ENCODE peak calls at places on chromosomes 5 and 9, in six cellular contexts. P is AG04450, O is stomach, H is right atrium auricular region, B is GM23248, Q is brain microvascular endothelial cell. Z is an unnamed sample.

GRCh38 chr5:9230355-9230754 is 315.5 kb downstream of the SEMA5A start:
- DNase-seq in P (no peak), O (no peak), H (no peak), B (no peak), Q (no peak), Z (no peak)

GRCh38 chr9:70451765-70452164 is 37.3 kb upstream of the KLF9 start:
- DNase-seq in P (no peak), O (no peak), H (no peak), B (no peak), Q (no peak), Z (no peak)

GRCh38 chr5:78757269-78758053 is 108.9 kb upstream of the LHFPL2 start:
- DNase-seq in P (peak; percentile 61), O (no peak), H (no peak), B (peak; percentile 85), Q (peak; percentile 51), Z (no peak)

GRCh38 chr9:127825319-127826051 is 22.8 kb downstream of the FPGS start:
- DNase-seq in P (no peak), O (peak; percentile 64), H (no peak), B (no peak), Q (no peak), Z (peak; percentile 83)

GRCh38 chr9:71685394-71685793 is 82.9 kb downstream of the CEMIP2 start:
- DNase-seq in P (no peak), O (no peak), H (no peak), B (no peak), Q (no peak), Z (no peak)

GRCh38 chr9:75812139-75812538 is 78.3 kb upstream of the PCSK5 start:
- DNase-seq in P (no peak), O (no peak), H (no peak), B (no peak), Q (no peak), Z (no peak)

GRCh38 chr9:88991066-88992030 is at the start of gene S1PR3:
- DNase-seq in P (no peak), O (peak; percentile 64), H (peak; percentile 71), B (peak; percentile 71), Q (no peak), Z (peak; percentile 58)

GRCh38 chr5:62708481-62709325 is 130.1 kb downstream of the LRRC70 start:
- DNase-seq in P (no peak), O (no peak), H (no peak), B (no peak), Q (no peak), Z (no peak)

GRCh38 chr5:14008819-14009311 is 64.4 kb upstream of the DNAH5 start:
- DNase-seq in P (peak; percentile 62), O (peak; percentile 60), H (no peak), B (no peak), Q (no peak), Z (peak; percentile 57)

GRCh38 chr9:111298831-111299603 is 31.0 kb downstream of the OR2K2 start:
- DNase-seq in P (peak; percentile 54), O (no peak), H (peak; percentile 70), B (peak; percentile 76), Q (peak; percentile 56), Z (peak; percentile 20)

GRCh38 chr5:173271371-173271770 is 36.4 kb upstream of the NKX2-5 start:
- DNase-seq in P (no peak), O (no peak), H (no peak), B (no peak), Q (no peak), Z (no peak)

GRCh38 chr9:135184158-135184557 is 96.7 kb downstream of the OLFM1 start:
- DNase-seq in P (no peak), O (no peak), H (no peak), B (no peak), Q (no peak), Z (no peak)

GRCh38 chr5:65981548-65981947 is 55.2 kb downstream of the ERBIN start:
- DNase-seq in P (no peak), O (no peak), H (no peak), B (no peak), Q (no peak), Z (no peak)

GRCh38 chr5:141809697-141810096 is 68.5 kb downstream of the PCDH1 start:
- DNase-seq in P (no peak), O (no peak), H (no peak), B (no peak), Q (no peak), Z (no peak)

GRCh38 chr9:89154651-89155336 is 23.8 kb downstream of the SHC3 start:
- DNase-seq in P (peak; percentile 71), O (no peak), H (no peak), B (peak; percentile 91), Q (peak; percentile 90), Z (no peak)

GRCh38 chr5:163447875-163448274 is 10.5 kb downstream of the CCNG1 start:
- DNase-seq in P (no peak), O (no peak), H (no peak), B (no peak), Q (no peak), Z (no peak)

GRCh38 chr5:176750144-176750543 is 60.2 kb upstream of the UNC5A start:
- DNase-seq in P (no peak), O (no peak), H (peak; percentile 36), B (no peak), Q (no peak), Z (no peak)

GRCh38 chr9:136829412-136829811 is 12.9 kb upstream of the AJM1 start:
- DNase-seq in P (no peak), O (no peak), H (no peak), B (no peak), Q (no peak), Z (no peak)
- H3K27ac ChIP-seq in P (no peak overlapping the region), O (no peak overlapping the region), H (no peak overlapping the region), B (no peak overlapping the region), Q (no peak overlapping the region), Z (no peak overlapping the region)

GRCh38 chr5:146206257-146206656 is 2.9 kb downstream of the RBM27 start:
- DNase-seq in P (no peak), O (no peak), H (no peak), B (no peak), Q (no peak), Z (no peak)

GRCh38 chr5:146208916-146209522 is 5.6 kb downstream of the RBM27 start:
- DNase-seq in P (no peak), O (no peak), H (no peak), B (peak; percentile 24), Q (no peak), Z (no peak)

GRCh38 chr5:146203011-146203871 is at the start of gene RBM27:
- DNase-seq in P (peak; percentile 98), O (peak; percentile 98), H (peak; percentile 98), B (peak; percentile 98), Q (peak; percentile 96), Z (peak; percentile 98)

GRCh38 chr5:146203872-146204192 is 427 bp downstream of the RBM27 start:
- DNase-seq in P (no peak), O (no peak), H (no peak), B (no peak), Q (no peak), Z (no peak)

GRCh38 chr5:146205499-146206202 is 2.2 kb downstream of the RBM27 start:
- DNase-seq in P (no peak), O (no peak), H (no peak), B (no peak), Q (no peak), Z (no peak)
- H3K4me3 ChIP-seq in P (peak overlapping the region; percentile 89), O (peak overlapping the region; percentile 96), H (no peak overlapping the region), B (peak overlapping the region; percentile 87), Q (no peak overlapping the region), Z (no peak overlapping the region)

DNA sequence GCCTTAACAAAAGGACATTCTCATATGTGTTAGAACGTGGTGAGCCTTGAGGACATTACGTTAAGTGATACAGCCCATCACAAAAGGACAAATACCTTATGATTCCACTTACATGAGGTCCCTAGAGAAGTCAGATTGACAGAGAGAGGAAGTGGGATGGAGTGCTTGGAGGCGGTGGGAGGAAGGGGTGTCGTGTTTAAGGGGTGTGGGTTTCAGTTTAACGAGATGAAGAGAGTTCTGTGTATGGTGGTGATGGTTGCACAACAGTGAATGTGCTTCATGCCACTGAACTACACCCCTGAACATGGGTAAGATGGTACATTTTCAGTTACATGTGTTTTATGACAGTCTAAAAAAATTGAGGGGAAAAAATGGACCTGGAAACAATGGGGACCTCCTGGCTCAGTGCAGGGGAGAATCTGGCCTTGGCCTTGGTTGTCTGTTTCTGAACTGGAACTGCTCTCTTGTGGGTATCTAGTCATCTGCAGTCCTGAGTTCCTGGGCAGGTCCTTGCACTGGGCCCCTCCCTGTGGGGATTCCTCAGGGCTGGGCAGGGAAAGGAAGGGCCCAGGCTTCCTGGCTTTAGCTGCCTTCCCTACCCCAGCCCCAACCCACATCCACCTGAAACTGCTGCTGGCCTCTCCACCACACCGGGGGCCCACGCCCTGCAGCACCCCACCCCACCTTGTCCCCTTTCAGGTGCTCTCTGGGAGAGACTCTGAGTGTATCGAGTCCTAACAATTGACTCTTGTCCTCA is 17.8 kb downstream of the LRRC8A start:
- DNase-seq in P (no peak), O (no peak), H (no peak), B (peak; percentile 45), Q (no peak), Z (no peak)
- H3K27ac ChIP-seq in P (no peak overlapping the region), O (peak overlapping the region; percentile 58), H (peak overlapping the region; percentile 44), B (no peak overlapping the region), Q (no peak overlapping the region), Z (no peak overlapping the region)

GRCh38 chr5:45109636-45110035 is 300.9 kb downstream of the MRPS30 start:
- DNase-seq in P (no peak), O (no peak), H (no peak), B (no peak), Q (no peak), Z (no peak)
- H3K4me3 ChIP-seq in P (no peak overlapping the region), O (no peak overlapping the region), H (no peak overlapping the region), B (no peak overlapping the region), Q (no peak overlapping the region), Z (no peak overlapping the region)

GRCh38 chr5:82257729-82258128 is 20.4 kb downstream of the RPS23 start:
- DNase-seq in P (no peak), O (no peak), H (no peak), B (no peak), Q (no peak), Z (no peak)
- H3K27ac ChIP-seq in P (no peak overlapping the region), O (no peak overlapping the region), H (no peak overlapping the region), B (no peak overlapping the region), Q (no peak overlapping the region), Z (no peak overlapping the region)

DNA sequence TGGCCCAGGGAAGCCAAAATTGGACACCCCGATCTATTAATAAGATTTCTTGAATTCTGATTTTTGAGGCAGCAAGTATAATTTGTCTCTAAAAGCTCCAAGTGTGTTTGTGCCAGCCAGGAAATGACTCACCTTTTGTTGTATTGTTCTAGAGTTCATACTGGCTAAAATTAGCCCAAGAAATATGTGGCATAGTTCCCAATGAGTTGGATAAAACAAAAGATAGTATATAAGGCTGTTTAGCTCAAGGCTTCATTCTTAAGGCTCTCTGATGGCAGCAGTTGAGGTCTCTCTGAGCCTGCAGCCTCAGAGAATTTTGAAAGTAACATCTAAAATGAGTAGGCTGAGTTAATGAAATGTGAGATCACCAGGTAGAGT is 21.6 kb downstream of the HMGXB3 start:
- DNase-seq in P (peak; percentile 47), O (no peak), H (no peak), B (peak; percentile 95), Q (peak; percentile 79), Z (peak; percentile 44)
- H3K4me3 ChIP-seq in P (no peak overlapping the region), O (no peak overlapping the region), H (no peak overlapping the region), B (peak overlapping the region; percentile 19), Q (no peak overlapping the region), Z (no peak overlapping the region)

GRCh38 chr5:1885777-1886633 is 3.3 kb upstream of the IRX4 start:
- DNase-seq in P (no peak), O (no peak), H (no peak), B (no peak), Q (no peak), Z (no peak)
- H3K27ac ChIP-seq in P (no peak overlapping the region), O (no peak overlapping the region), H (no peak overlapping the region), B (no peak overlapping the region), Q (no peak overlapping the region), Z (no peak overlapping the region)

GRCh38 chr9:107172979-107173347 is 110.1 kb upstream of the RAD23B start:
- DNase-seq in P (no peak), O (no peak), H (no peak), B (no peak), Q (no peak), Z (no peak)
- H3K4me3 ChIP-seq in P (no peak overlapping the region), O (no peak overlapping the region), H (no peak overlapping the region), B (no peak overlapping the region), Q (no peak overlapping the region), Z (no peak overlapping the region)

Z was measured in thyroid gland.